ENCODE peak calls at places on chromosomes 7 and 10, in five cellular contexts. K is PC-3, I is testis, O is stomach, T is colonic mucosa. S is an unnamed sample.

GRCh38 chr7:105837765-105838241 is 38.6 kb downstream of the ATXN7L1 start:
- DNase-seq in I (no peak), K (no peak), O (no peak), T (no peak), S (no peak)

GRCh38 chr7:74231232-74231590 is 21.4 kb downstream of the LAT2 start:
- DNase-seq in O (no peak), I (no peak), K (no peak), T (no peak), S (no peak)

GRCh38 chr7:138186951-138187351 is 110.7 kb downstream of the AKR1D1 start:
- DNase-seq in T (no peak), O (no peak), K (peak), I (no peak), S (no peak)

GRCh38 chr10:97991875-97992274 is 38.5 kb downstream of the CRTAC1 start:
- DNase-seq in T (no peak), I (peak), O (no peak), K (peak), S (no peak)

GRCh38 chr7:151416135-151416740 is 6.4 kb upstream of the WDR86 start:
- DNase-seq in T (no peak), K (no peak), I (no peak), O (no peak), S (no peak)

GRCh38 chr10:102421645-102422585 is 1.3 kb downstream of the FBXL15 start:
- DNase-seq in K (peak), O (peak), I (peak), T (peak), S (no peak)

GRCh38 chr10:76430330-76430729 is 998.9 kb downstream of the LRMDA start:
- DNase-seq in O (no peak), K (no peak), I (no peak), T (no peak), S (no peak)

GRCh38 chr7:21480693-21481403 is 53.0 kb downstream of the SP4 start:
- DNase-seq in O (no peak), K (no peak), T (no peak), I (no peak), S (no peak)

GRCh38 chr10:36621346-36621745 is 504.1 kb upstream of the ANKRD30A start:
- DNase-seq in O (no peak), K (peak), I (no peak), T (no peak), S (no peak)

GRCh38 chr7:84612976-84613375 is 418.4 kb upstream of the SEMA3A start:
- DNase-seq in T (no peak), I (no peak), K (no peak), O (no peak), S (no peak)

GRCh38 chr10:37146443-37146842 is 21.0 kb downstream of the ANKRD30A start:
- DNase-seq in T (no peak), O (no peak), K (peak), I (peak), S (no peak)

GRCh38 chr10:113100299-113100680 is 150.2 kb downstream of the TCF7L2 start:
- DNase-seq in I (no peak), O (no peak), K (no peak), T (no peak), S (no peak)

GRCh38 chr7:24141876-24142509 is 142.0 kb upstream of the NPY start:
- DNase-seq in O (no peak), T (no peak), K (no peak), I (no peak), S (no peak)

GRCh38 chr7:94367940-94368339 is 26.8 kb upstream of the COL1A2 start:
- DNase-seq in K (no peak), I (no peak), T (no peak), O (no peak), S (no peak)

GRCh38 chr10:130809181-130809580 is 502.3 kb downstream of the TCERG1L start:
- DNase-seq in K (no peak), I (no peak), O (no peak), T (no peak), S (no peak)

GRCh38 chr7:103598326-103598905 is 152.4 kb upstream of the SLC26A5 start:
- DNase-seq in I (no peak), K (no peak), O (no peak), T (no peak), S (no peak)

GRCh38 chr7:84675633-84676034 is 481.0 kb upstream of the SEMA3A start:
- DNase-seq in T (no peak), K (peak), I (no peak), O (peak), S (no peak)

GRCh38 chr10:112959207-112959838 is 9.3 kb downstream of the TCF7L2 start:
- DNase-seq in I (no peak), K (peak), T (no peak), O (no peak), S (no peak)

GRCh38 chr7:36278767-36279171 is 110.9 kb upstream of the ANLN start:
- DNase-seq in T (peak), K (peak), O (no peak), I (no peak), S (no peak)

GRCh38 chr7:47636693-47637175 is 54.8 kb upstream of the TNS3 start:
- DNase-seq in O (no peak), I (no peak), T (no peak), K (no peak), S (no peak)

GRCh38 chr10:31642296-31642695 is 286.3 kb downstream of the ARHGAP12 start:
- DNase-seq in O (no peak), I (no peak), K (no peak), T (no peak), S (no peak)

GRCh38 chr10:15245530-15245929 is 77.0 kb upstream of the NMT2 start:
- DNase-seq in O (no peak), T (no peak), K (no peak), I (no peak), S (no peak)

GRCh38 chr7:141460781-141461715 is 90.2 kb upstream of the AGK start:
- DNase-seq in O (no peak), I (peak), T (no peak), K (no peak), S (peak)
- H3K27ac ChIP-seq in O (no peak), I (no peak), T (no peak), K (no peak), S (no peak)

DNA sequence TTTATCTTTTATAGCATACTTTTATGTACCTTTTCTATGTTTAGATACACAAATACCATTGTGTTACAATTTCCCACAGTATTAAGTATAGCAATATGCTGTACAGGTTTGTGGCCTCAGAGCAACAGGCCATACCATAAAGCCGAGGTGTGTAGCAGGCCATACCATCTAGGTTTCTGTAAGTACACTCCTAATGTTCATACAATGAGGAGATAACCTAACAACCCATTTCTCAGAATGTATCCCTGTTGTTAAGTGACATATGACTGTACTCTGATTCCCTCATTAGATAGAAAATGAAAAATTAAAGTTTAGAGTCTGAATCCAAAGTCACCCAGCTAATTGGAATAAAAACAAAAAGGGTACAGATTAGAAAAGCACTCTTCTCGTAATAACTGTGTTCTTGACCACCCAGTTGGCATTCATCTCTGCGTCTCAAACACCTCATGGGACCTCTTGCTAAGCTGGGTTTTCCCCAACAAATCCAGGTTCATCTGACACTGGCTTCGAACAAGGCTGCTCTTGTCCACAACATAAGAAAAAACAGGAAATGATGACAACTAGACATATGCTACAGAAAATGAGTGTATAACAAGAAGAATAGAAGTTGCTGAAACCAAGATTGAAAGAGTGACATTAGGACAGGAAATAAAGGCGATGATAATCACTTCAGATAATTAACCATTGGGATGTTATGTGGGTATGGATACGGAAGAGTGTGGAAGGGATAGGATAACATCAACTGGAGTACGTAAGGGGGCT is 1.4 kb downstream of the NDUFB8 start:
- DNase-seq in T (no peak), I (no peak), O (no peak), K (no peak), S (no peak)
- H3K4me3 ChIP-seq in T (peak), I (peak), O (peak), K (peak), S (no peak)

GRCh38 chr7:15326044-15326644 is 235.7 kb downstream of the AGMO start:
- DNase-seq in I (no peak), K (peak), O (no peak), T (no peak), S (no peak)
- TF ChIP-seq CTCF in I (peak), K (peak), O (peak), T (peak), S (peak)

GRCh38 chr7:140160308-140160707 is 16.5 kb downstream of the KDM7A start:
- DNase-seq in O (no peak), T (no peak), I (no peak), K (no peak), S (no peak)

GRCh38 chr7:140153666-140154161 is 23.1 kb downstream of the KDM7A start:
- DNase-seq in I (peak), O (no peak), K (no peak), T (no peak), S (no peak)

GRCh38 chr7:140159487-140159886 is 17.3 kb downstream of the KDM7A start:
- DNase-seq in T (no peak), K (no peak), O (no peak), I (no peak), S (no peak)

GRCh38 chr7:140156460-140157080 is 20.2 kb downstream of the KDM7A start:
- DNase-seq in I (no peak), T (no peak), K (no peak), O (no peak), S (no peak)

GRCh38 chr7:140155428-140155827 is 21.4 kb downstream of the KDM7A start:
- DNase-seq in O (no peak), T (no peak), K (no peak), I (no peak), S (no peak)
- H3K27ac ChIP-seq in O (no peak), T (no peak), K (no peak), I (no peak), S (no peak)

DNA sequence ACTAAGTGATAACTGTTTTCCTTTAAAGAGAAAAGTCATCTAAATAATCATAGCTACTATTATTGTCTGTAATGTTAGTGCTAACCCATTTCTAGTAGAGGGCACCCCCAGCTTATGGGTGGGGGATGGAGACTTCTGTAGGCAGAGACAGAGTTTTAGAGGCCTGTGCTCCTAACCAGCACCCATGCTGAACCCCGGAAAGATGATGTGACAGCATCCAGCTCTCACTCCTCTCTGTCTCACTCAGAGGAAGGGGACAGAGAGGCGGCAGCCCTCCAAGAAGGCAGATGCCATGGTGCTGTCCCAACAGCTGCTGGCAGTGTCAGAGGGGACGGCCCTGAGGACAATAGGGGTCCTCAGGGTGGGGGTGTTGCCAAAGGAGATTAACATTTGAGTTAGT is 74.4 kb upstream of the PRLHR start:
- DNase-seq in K (no peak), O (no peak), T (no peak), I (no peak), S (no peak)
- H3K4me3 ChIP-seq in K (no peak), O (no peak), T (no peak), I (no peak), S (no peak)

DNA sequence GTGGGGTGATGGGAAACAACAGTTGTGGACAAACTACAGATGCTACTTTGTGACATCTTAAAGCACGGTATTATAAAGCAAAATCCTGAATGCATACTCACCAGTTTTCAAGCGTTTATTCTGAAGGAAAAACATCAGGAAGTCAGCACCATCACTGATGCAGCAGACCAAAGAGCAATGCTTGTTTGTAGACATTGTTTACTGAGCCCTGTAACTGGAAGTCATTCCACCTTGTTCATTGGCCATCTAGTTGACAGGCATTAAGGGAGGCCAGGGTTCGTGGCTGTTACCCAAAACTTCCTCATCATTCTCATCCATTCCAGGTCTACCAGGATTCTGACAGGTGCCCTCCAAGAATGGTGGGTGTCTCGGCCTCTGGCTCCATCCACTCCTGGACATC is 55.3 kb upstream of the FAM204A start:
- DNase-seq in K (no peak), I (no peak), O (no peak), T (no peak), S (no peak)
- TF ChIP-seq CTCF in K (no peak), I (no peak), O (no peak), T (no peak), S (no peak)

DNA sequence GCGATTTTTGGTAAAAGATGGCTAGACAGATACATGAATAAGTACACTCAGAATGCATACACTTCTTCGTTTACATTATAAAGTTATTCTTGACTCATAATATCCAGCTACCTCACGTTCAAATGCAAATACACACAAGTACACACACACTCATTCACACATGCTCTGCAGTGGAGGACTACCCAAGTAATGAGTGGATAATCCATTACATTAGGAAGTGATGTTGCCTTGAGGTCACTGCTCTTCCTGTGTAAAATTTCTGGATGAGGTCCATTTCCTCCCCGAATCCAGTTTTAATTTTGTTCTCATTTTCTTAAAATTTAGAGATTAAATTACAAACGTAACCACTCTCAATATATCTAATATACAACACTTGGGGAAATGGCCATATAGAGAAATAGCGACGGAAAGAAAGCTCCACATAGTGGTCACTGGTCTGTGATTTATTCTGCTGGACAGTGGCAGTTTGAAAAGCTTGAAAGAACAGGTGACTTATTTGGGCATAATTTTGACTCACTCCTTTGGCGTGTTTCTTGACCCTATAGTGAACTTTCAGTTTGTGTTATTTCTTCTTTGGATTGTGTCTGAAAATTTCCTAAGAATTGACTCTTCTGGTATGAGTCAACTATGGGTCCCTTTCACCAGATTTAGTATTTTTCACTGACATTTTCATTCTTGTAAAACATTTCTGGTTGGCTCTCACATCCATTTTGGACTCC is 25.6 kb upstream of the IMMP2L start:
- DNase-seq in K (peak), O (no peak), T (no peak), I (no peak), S (no peak)
- H3K27ac ChIP-seq in K (peak), O (no peak), T (no peak), I (no peak), S (no peak)

GRCh38 chr7:25851332-25852248 is 300.4 kb upstream of the NFE2L3 start:
- DNase-seq in K (peak), T (peak), I (peak), O (peak), S (peak)
- H3K4me3 ChIP-seq in K (peak), T (peak), I (peak), O (peak), S (peak)

S was measured in WERI-Rb-1.